ENCODE peak calls at places on chromosomes 2 and 18, in seven cellular contexts. One of them, this sample, is unnamed.
A peak's percentile ranks its signal among the peaks of the same experiment; 100 is the strongest.

GRCh38 chr2:11142330-11142729 is 12.9 kb upstream of the SLC66A3 start:
- DNase-seq in psoas muscle: no peak
- DNase-seq in AG10803: no peak
- DNase-seq in breast epithelium: no peak
- DNase-seq in CD4-positive, alpha-beta memory T cell: no peak
- DNase-seq in Peyer's patch: no peak
- DNase-seq in GM23248: no peak
- DNase-seq in this sample: no peak

GRCh38 chr18:78813898-78814297 is 165.7 kb upstream of the SALL3 start:
- DNase-seq in CD4-positive, alpha-beta memory T cell: no peak
- DNase-seq in AG10803: no peak
- DNase-seq in GM23248: no peak
- DNase-seq in Peyer's patch: no peak
- DNase-seq in psoas muscle: no peak
- DNase-seq in breast epithelium: no peak
- DNase-seq in this sample: no peak

GRCh38 chr2:234706086-234706485 is 209.2 kb upstream of the ARL4C start:
- DNase-seq in CD4-positive, alpha-beta memory T cell: no peak
- DNase-seq in GM23248: no peak
- DNase-seq in AG10803: no peak
- DNase-seq in Peyer's patch: no peak
- DNase-seq in psoas muscle: no peak
- DNase-seq in breast epithelium: no peak
- DNase-seq in this sample: no peak

GRCh38 chr2:225660262-225661091 is 261.0 kb downstream of the NYAP2 start:
- DNase-seq in AG10803: peak; percentile 64
- DNase-seq in psoas muscle: peak; percentile 83
- DNase-seq in GM23248: peak; percentile 78
- DNase-seq in breast epithelium: peak; percentile 62
- DNase-seq in Peyer's patch: peak; percentile 76
- DNase-seq in CD4-positive, alpha-beta memory T cell: peak; percentile 61
- DNase-seq in this sample: peak; percentile 63

GRCh38 chr18:6948238-6948637 is 169.4 kb downstream of the LAMA1 start:
- DNase-seq in CD4-positive, alpha-beta memory T cell: no peak
- DNase-seq in breast epithelium: no peak
- DNase-seq in psoas muscle: no peak
- DNase-seq in AG10803: no peak
- DNase-seq in GM23248: no peak
- DNase-seq in Peyer's patch: no peak
- DNase-seq in this sample: no peak

GRCh38 chr18:45402485-45403056 is 212.7 kb upstream of the SLC14A2 start:
- DNase-seq in Peyer's patch: no peak
- DNase-seq in psoas muscle: no peak
- DNase-seq in CD4-positive, alpha-beta memory T cell: no peak
- DNase-seq in AG10803: peak; percentile 53
- DNase-seq in breast epithelium: no peak
- DNase-seq in GM23248: peak; percentile 89
- DNase-seq in this sample: peak; percentile 31

GRCh38 chr2:119106301-119106897 is 52.2 kb downstream of the C1QL2 start:
- DNase-seq in CD4-positive, alpha-beta memory T cell: no peak
- DNase-seq in GM23248: peak; percentile 49
- DNase-seq in breast epithelium: no peak
- DNase-seq in AG10803: peak; percentile 15
- DNase-seq in Peyer's patch: no peak
- DNase-seq in psoas muscle: no peak
- DNase-seq in this sample: peak; percentile 33

GRCh38 chr2:97699765-97700444 is 13.5 kb upstream of the ZAP70 start:
- DNase-seq in GM23248: peak; percentile 78
- DNase-seq in Peyer's patch: peak; percentile 35
- DNase-seq in psoas muscle: no peak
- DNase-seq in CD4-positive, alpha-beta memory T cell: peak; percentile 50
- DNase-seq in breast epithelium: peak; percentile 21
- DNase-seq in AG10803: peak; percentile 62
- DNase-seq in this sample: peak; percentile 54

GRCh38 chr2:110991951-110992350 is 128.8 kb upstream of the BCL2L11 start:
- DNase-seq in CD4-positive, alpha-beta memory T cell: no peak
- DNase-seq in psoas muscle: no peak
- DNase-seq in breast epithelium: no peak
- DNase-seq in GM23248: no peak
- DNase-seq in AG10803: no peak
- DNase-seq in Peyer's patch: no peak
- DNase-seq in this sample: no peak

GRCh38 chr2:68152651-68153347 is 4.9 kb upstream of the PNO1 start:
- DNase-seq in breast epithelium: no peak
- DNase-seq in AG10803: no peak
- DNase-seq in GM23248: no peak
- DNase-seq in Peyer's patch: no peak
- DNase-seq in CD4-positive, alpha-beta memory T cell: no peak
- DNase-seq in psoas muscle: no peak
- DNase-seq in this sample: no peak

GRCh38 chr2:96923810-96924774 is 54.2 kb upstream of the SEMA4C start:
- DNase-seq in AG10803: no peak
- DNase-seq in GM23248: no peak
- DNase-seq in Peyer's patch: no peak
- DNase-seq in breast epithelium: no peak
- DNase-seq in psoas muscle: peak; percentile 17
- DNase-seq in CD4-positive, alpha-beta memory T cell: peak; percentile 29
- DNase-seq in this sample: no peak

GRCh38 chr2:241967096-241967495 is 97.6 kb downstream of the RTP5 start:
- DNase-seq in breast epithelium: no peak
- DNase-seq in CD4-positive, alpha-beta memory T cell: no peak
- DNase-seq in psoas muscle: no peak
- DNase-seq in GM23248: no peak
- DNase-seq in Peyer's patch: no peak
- DNase-seq in AG10803: no peak
- DNase-seq in this sample: no peak

GRCh38 chr2:181471783-181472182 is 14.6 kb downstream of the ITGA4 start:
- DNase-seq in Peyer's patch: no peak
- DNase-seq in AG10803: no peak
- DNase-seq in CD4-positive, alpha-beta memory T cell: no peak
- DNase-seq in GM23248: no peak
- DNase-seq in psoas muscle: no peak
- DNase-seq in breast epithelium: no peak
- DNase-seq in this sample: no peak

GRCh38 chr2:108924444-108925251 is 64.4 kb downstream of the EDAR start:
- DNase-seq in CD4-positive, alpha-beta memory T cell: no peak
- DNase-seq in AG10803: no peak
- DNase-seq in GM23248: no peak
- DNase-seq in psoas muscle: no peak
- DNase-seq in breast epithelium: no peak
- DNase-seq in Peyer's patch: no peak
- DNase-seq in this sample: no peak

GRCh38 chr2:226839960-226840359 is 4.1 kb downstream of the RHBDD1 start:
- DNase-seq in CD4-positive, alpha-beta memory T cell: no peak
- DNase-seq in GM23248: no peak
- DNase-seq in Peyer's patch: no peak
- DNase-seq in AG10803: no peak
- DNase-seq in breast epithelium: no peak
- DNase-seq in psoas muscle: no peak
- DNase-seq in this sample: no peak

GRCh38 chr2:236646441-236646840 is 76.8 kb downstream of the ACKR3 start:
- DNase-seq in CD4-positive, alpha-beta memory T cell: no peak
- DNase-seq in GM23248: no peak
- DNase-seq in Peyer's patch: no peak
- DNase-seq in AG10803: no peak
- DNase-seq in breast epithelium: peak; percentile 15
- DNase-seq in psoas muscle: no peak
- DNase-seq in this sample: no peak

GRCh38 chr2:200603972-200604371 is 18.2 kb downstream of the AOX1 start:
- DNase-seq in CD4-positive, alpha-beta memory T cell: no peak
- DNase-seq in psoas muscle: no peak
- DNase-seq in Peyer's patch: no peak
- DNase-seq in breast epithelium: no peak
- DNase-seq in AG10803: peak; percentile 74
- DNase-seq in GM23248: peak; percentile 77
- DNase-seq in this sample: peak; percentile 84

GRCh38 chr2:199830531-199830930 is 20.5 kb downstream of the FTCDNL1 start:
- DNase-seq in CD4-positive, alpha-beta memory T cell: no peak
- DNase-seq in breast epithelium: no peak
- DNase-seq in AG10803: peak; percentile 39
- DNase-seq in Peyer's patch: no peak
- DNase-seq in GM23248: no peak
- DNase-seq in psoas muscle: no peak
- DNase-seq in this sample: no peak

GRCh38 chr18:40249390-40250080 is 1705.5 kb upstream of the PIK3C3 start:
- DNase-seq in AG10803: no peak
- DNase-seq in GM23248: no peak
- DNase-seq in CD4-positive, alpha-beta memory T cell: no peak
- DNase-seq in breast epithelium: no peak
- DNase-seq in Peyer's patch: no peak
- DNase-seq in psoas muscle: no peak
- DNase-seq in this sample: peak; percentile 6

GRCh38 chr2:62194558-62195420 is 1.1 kb upstream of the B3GNT2 start:
- DNase-seq in CD4-positive, alpha-beta memory T cell: no peak
- DNase-seq in Peyer's patch: peak; percentile 49
- DNase-seq in psoas muscle: peak; percentile 57
- DNase-seq in GM23248: no peak
- DNase-seq in AG10803: no peak
- DNase-seq in breast epithelium: no peak
- DNase-seq in this sample: no peak

GRCh38 chr2:76202866-76203265 is 492.2 kb upstream of the GCFC2 start:
- DNase-seq in Peyer's patch: no peak
- DNase-seq in GM23248: no peak
- DNase-seq in AG10803: no peak
- DNase-seq in CD4-positive, alpha-beta memory T cell: no peak
- DNase-seq in psoas muscle: no peak
- DNase-seq in breast epithelium: no peak
- DNase-seq in this sample: no peak

GRCh38 chr2:3655871-3656761 is 1.9 kb upstream of the ALLC start:
- DNase-seq in breast epithelium: no peak
- DNase-seq in GM23248: no peak
- DNase-seq in CD4-positive, alpha-beta memory T cell: no peak
- DNase-seq in Peyer's patch: no peak
- DNase-seq in AG10803: no peak
- DNase-seq in psoas muscle: no peak
- DNase-seq in this sample: no peak
- H3K4me3 ChIP-seq in breast epithelium: no peak overlapping the region
- H3K4me3 ChIP-seq in GM23248: no peak overlapping the region
- H3K4me3 ChIP-seq in CD4-positive, alpha-beta memory T cell: no peak overlapping the region
- H3K4me3 ChIP-seq in Peyer's patch: no peak overlapping the region
- H3K4me3 ChIP-seq in AG10803: no peak overlapping the region
- H3K4me3 ChIP-seq in psoas muscle: no peak overlapping the region
- H3K4me3 ChIP-seq in this sample: no peak overlapping the region

GRCh38 chr2:233135421-233135820 is 75.3 kb downstream of the INPP5D start:
- DNase-seq in AG10803: no peak
- DNase-seq in Peyer's patch: no peak
- DNase-seq in breast epithelium: no peak
- DNase-seq in psoas muscle: no peak
- DNase-seq in CD4-positive, alpha-beta memory T cell: no peak
- DNase-seq in GM23248: no peak
- DNase-seq in this sample: no peak

GRCh38 chr2:233140913-233141469 is 80.8 kb downstream of the INPP5D start:
- DNase-seq in Peyer's patch: no peak
- DNase-seq in CD4-positive, alpha-beta memory T cell: no peak
- DNase-seq in psoas muscle: no peak
- DNase-seq in GM23248: no peak
- DNase-seq in AG10803: no peak
- DNase-seq in breast epithelium: no peak
- DNase-seq in this sample: no peak

GRCh38 chr2:233139875-233140585 is 79.9 kb downstream of the INPP5D start:
- DNase-seq in AG10803: no peak
- DNase-seq in CD4-positive, alpha-beta memory T cell: no peak
- DNase-seq in breast epithelium: no peak
- DNase-seq in Peyer's patch: no peak
- DNase-seq in psoas muscle: no peak
- DNase-seq in GM23248: no peak
- DNase-seq in this sample: no peak

GRCh38 chr2:233133239-233133638 is 73.1 kb downstream of the INPP5D start:
- DNase-seq in Peyer's patch: no peak
- DNase-seq in psoas muscle: no peak
- DNase-seq in AG10803: no peak
- DNase-seq in GM23248: no peak
- DNase-seq in breast epithelium: no peak
- DNase-seq in CD4-positive, alpha-beta memory T cell: no peak
- DNase-seq in this sample: no peak

GRCh38 chr2:233137040-233137439 is 76.9 kb downstream of the INPP5D start:
- DNase-seq in AG10803: no peak
- DNase-seq in breast epithelium: no peak
- DNase-seq in Peyer's patch: no peak
- DNase-seq in psoas muscle: no peak
- DNase-seq in CD4-positive, alpha-beta memory T cell: no peak
- DNase-seq in GM23248: no peak
- DNase-seq in this sample: no peak
- H3K4me3 ChIP-seq in AG10803: no peak overlapping the region
- H3K4me3 ChIP-seq in breast epithelium: no peak overlapping the region
- H3K4me3 ChIP-seq in Peyer's patch: no peak overlapping the region
- H3K4me3 ChIP-seq in psoas muscle: no peak overlapping the region
- H3K4me3 ChIP-seq in CD4-positive, alpha-beta memory T cell: no peak overlapping the region
- H3K4me3 ChIP-seq in GM23248: no peak overlapping the region
- H3K4me3 ChIP-seq in this sample: no peak overlapping the region

DNA sequence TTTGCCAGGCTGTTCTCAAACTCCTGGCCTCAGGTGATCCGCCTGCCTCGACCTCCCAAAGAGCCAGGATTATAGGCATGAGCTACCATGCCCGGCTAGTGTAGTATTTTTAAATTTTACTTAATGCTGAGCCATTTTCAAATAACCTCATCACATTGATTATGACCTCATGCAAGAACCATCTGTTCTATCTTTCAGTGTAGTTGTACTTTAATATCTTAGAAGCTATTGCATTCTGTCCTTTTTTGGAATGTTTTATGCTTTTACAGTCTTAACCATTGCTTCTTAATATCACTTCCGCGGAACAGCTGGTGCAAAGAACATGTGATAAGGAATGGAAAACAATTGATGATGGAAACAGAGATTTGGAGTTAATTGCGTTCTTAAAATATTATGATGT is 2.7 kb downstream of the GEN1 start:
- DNase-seq in Peyer's patch: no peak
- DNase-seq in CD4-positive, alpha-beta memory T cell: no peak
- DNase-seq in breast epithelium: no peak
- DNase-seq in GM23248: peak; percentile 50
- DNase-seq in AG10803: peak; percentile 26
- DNase-seq in psoas muscle: no peak
- DNase-seq in this sample: peak; percentile 53
- H3K4me3 ChIP-seq in Peyer's patch: no peak overlapping the region
- H3K4me3 ChIP-seq in CD4-positive, alpha-beta memory T cell: no peak overlapping the region
- H3K4me3 ChIP-seq in breast epithelium: no peak overlapping the region
- H3K4me3 ChIP-seq in GM23248: no peak overlapping the region
- H3K4me3 ChIP-seq in AG10803: no peak overlapping the region
- H3K4me3 ChIP-seq in psoas muscle: no peak overlapping the region
- H3K4me3 ChIP-seq in this sample: no peak overlapping the region

GRCh38 chr18:22005191-22005824 is 164.1 kb upstream of the GATA6 start:
- DNase-seq in CD4-positive, alpha-beta memory T cell: no peak
- DNase-seq in GM23248: no peak
- DNase-seq in psoas muscle: no peak
- DNase-seq in AG10803: peak; percentile 20
- DNase-seq in breast epithelium: no peak
- DNase-seq in Peyer's patch: no peak
- DNase-seq in this sample: peak; percentile 7

GRCh38 chr18:22006458-22006857 is 162.9 kb upstream of the GATA6 start:
- DNase-seq in breast epithelium: no peak
- DNase-seq in psoas muscle: no peak
- DNase-seq in Peyer's patch: no peak
- DNase-seq in AG10803: no peak
- DNase-seq in GM23248: no peak
- DNase-seq in CD4-positive, alpha-beta memory T cell: no peak
- DNase-seq in this sample: no peak

GRCh38 chr18:21997207-21998143 is 171.9 kb upstream of the GATA6 start:
- DNase-seq in breast epithelium: no peak
- DNase-seq in GM23248: peak; percentile 53
- DNase-seq in AG10803: peak; percentile 50
- DNase-seq in psoas muscle: no peak
- DNase-seq in CD4-positive, alpha-beta memory T cell: peak; percentile 11
- DNase-seq in Peyer's patch: no peak
- DNase-seq in this sample: peak; percentile 42

GRCh38 chr18:21998531-21998930 is 170.9 kb upstream of the GATA6 start:
- DNase-seq in breast epithelium: no peak
- DNase-seq in Peyer's patch: no peak
- DNase-seq in AG10803: no peak
- DNase-seq in CD4-positive, alpha-beta memory T cell: no peak
- DNase-seq in GM23248: no peak
- DNase-seq in psoas muscle: no peak
- DNase-seq in this sample: no peak

GRCh38 chr18:22001912-22002487 is 167.4 kb upstream of the GATA6 start:
- DNase-seq in CD4-positive, alpha-beta memory T cell: no peak
- DNase-seq in breast epithelium: no peak
- DNase-seq in GM23248: no peak
- DNase-seq in psoas muscle: no peak
- DNase-seq in Peyer's patch: no peak
- DNase-seq in AG10803: no peak
- DNase-seq in this sample: no peak
- H3K4me3 ChIP-seq in CD4-positive, alpha-beta memory T cell: no peak overlapping the region
- H3K4me3 ChIP-seq in breast epithelium: no peak overlapping the region
- H3K4me3 ChIP-seq in GM23248: no peak overlapping the region
- H3K4me3 ChIP-seq in psoas muscle: no peak overlapping the region
- H3K4me3 ChIP-seq in Peyer's patch: no peak overlapping the region
- H3K4me3 ChIP-seq in AG10803: no peak overlapping the region
- H3K4me3 ChIP-seq in this sample: no peak overlapping the region